ENCODE peak calls at places on chromosomes 3 and 15, in ten cellular contexts. One of them, this sample, is unnamed.

GRCh38 chr3:172517859-172518466 is 5.3 kb downstream of the TNFSF10 start:
- DNase-seq in NT2/D1: no peak
- DNase-seq in AG04450: no peak
- DNase-seq in foreskin fibroblast: no peak
- DNase-seq in testis: no peak
- DNase-seq in mesendoderm: no peak
- DNase-seq in RPMI8226: no peak
- DNase-seq in LoVo: no peak
- DNase-seq in mammary epithelial cell: no peak
- DNase-seq in T-helper 9 cell: no peak
- DNase-seq in this sample: no peak

GRCh38 chr3:72892870-72893269 is 5.0 kb downstream of the GXYLT2 start:
- DNase-seq in NT2/D1: peak
- DNase-seq in AG04450: no peak
- DNase-seq in foreskin fibroblast: no peak
- DNase-seq in testis: peak
- DNase-seq in mesendoderm: peak
- DNase-seq in RPMI8226: peak
- DNase-seq in LoVo: no peak
- DNase-seq in mammary epithelial cell: no peak
- DNase-seq in T-helper 9 cell: no peak
- DNase-seq in this sample: peak

GRCh38 chr3:126287536-126288181 is 69.5 kb downstream of the KLF15 start:
- DNase-seq in NT2/D1: peak
- DNase-seq in AG04450: no peak
- DNase-seq in foreskin fibroblast: peak
- DNase-seq in testis: peak
- DNase-seq in mesendoderm: peak
- DNase-seq in RPMI8226: peak
- DNase-seq in LoVo: peak
- DNase-seq in mammary epithelial cell: peak
- DNase-seq in T-helper 9 cell: no peak
- DNase-seq in this sample: peak

GRCh38 chr3:52670621-52671521 is 14.8 kb downstream of the PBRM1 start:
- DNase-seq in NT2/D1: no peak
- DNase-seq in AG04450: peak
- DNase-seq in foreskin fibroblast: peak
- DNase-seq in testis: peak
- DNase-seq in mesendoderm: peak
- DNase-seq in RPMI8226: no peak
- DNase-seq in LoVo: peak
- DNase-seq in mammary epithelial cell: peak
- DNase-seq in T-helper 9 cell: no peak
- DNase-seq in this sample: no peak

GRCh38 chr3:161420746-161421145 is 49.4 kb upstream of the SPTSSB start:
- DNase-seq in NT2/D1: peak
- DNase-seq in AG04450: no peak
- DNase-seq in foreskin fibroblast: no peak
- DNase-seq in testis: no peak
- DNase-seq in mesendoderm: peak
- DNase-seq in RPMI8226: no peak
- DNase-seq in LoVo: no peak
- DNase-seq in mammary epithelial cell: peak
- DNase-seq in T-helper 9 cell: no peak
- DNase-seq in this sample: no peak

GRCh38 chr3:10459954-10460754 is 45.2 kb downstream of the ATP2B2 start:
- DNase-seq in NT2/D1: peak
- DNase-seq in AG04450: peak
- DNase-seq in foreskin fibroblast: peak
- DNase-seq in testis: peak
- DNase-seq in mesendoderm: peak
- DNase-seq in RPMI8226: peak
- DNase-seq in LoVo: peak
- DNase-seq in mammary epithelial cell: peak
- DNase-seq in T-helper 9 cell: peak
- DNase-seq in this sample: peak

GRCh38 chr15:50996641-50997040 is 88.2 kb downstream of the AP4E1 start:
- DNase-seq in NT2/D1: no peak
- DNase-seq in AG04450: peak
- DNase-seq in foreskin fibroblast: peak
- DNase-seq in testis: no peak
- DNase-seq in mesendoderm: no peak
- DNase-seq in RPMI8226: no peak
- DNase-seq in LoVo: no peak
- DNase-seq in mammary epithelial cell: peak
- DNase-seq in T-helper 9 cell: no peak
- DNase-seq in this sample: no peak

GRCh38 chr15:62985768-62986167 is 56.8 kb upstream of the TPM1 start:
- DNase-seq in NT2/D1: no peak
- DNase-seq in AG04450: peak
- DNase-seq in foreskin fibroblast: peak
- DNase-seq in testis: no peak
- DNase-seq in mesendoderm: peak
- DNase-seq in RPMI8226: no peak
- DNase-seq in LoVo: no peak
- DNase-seq in mammary epithelial cell: no peak
- DNase-seq in T-helper 9 cell: no peak
- DNase-seq in this sample: no peak

GRCh38 chr15:38758001-38758400 is 193.4 kb upstream of the RASGRP1 start:
- DNase-seq in NT2/D1: no peak
- DNase-seq in AG04450: peak
- DNase-seq in foreskin fibroblast: peak
- DNase-seq in testis: no peak
- DNase-seq in mesendoderm: no peak
- DNase-seq in RPMI8226: no peak
- DNase-seq in LoVo: no peak
- DNase-seq in mammary epithelial cell: no peak
- DNase-seq in T-helper 9 cell: no peak
- DNase-seq in this sample: no peak

GRCh38 chr3:115996420-115997108 is 373.3 kb downstream of the GAP43 start:
- DNase-seq in NT2/D1: no peak
- DNase-seq in AG04450: no peak
- DNase-seq in foreskin fibroblast: no peak
- DNase-seq in testis: peak
- DNase-seq in mesendoderm: no peak
- DNase-seq in RPMI8226: no peak
- DNase-seq in LoVo: no peak
- DNase-seq in mammary epithelial cell: no peak
- DNase-seq in T-helper 9 cell: no peak
- DNase-seq in this sample: no peak

GRCh38 chr3:46670891-46671427 is 22.5 kb downstream of the ALS2CL start:
- DNase-seq in NT2/D1: no peak
- DNase-seq in AG04450: no peak
- DNase-seq in foreskin fibroblast: no peak
- DNase-seq in testis: no peak
- DNase-seq in mesendoderm: no peak
- DNase-seq in RPMI8226: no peak
- DNase-seq in LoVo: no peak
- DNase-seq in mammary epithelial cell: no peak
- DNase-seq in T-helper 9 cell: no peak
- DNase-seq in this sample: no peak

GRCh38 chr3:11850003-11850402 is 3.3 kb upstream of the TAMM41 start:
- DNase-seq in NT2/D1: no peak
- DNase-seq in AG04450: no peak
- DNase-seq in foreskin fibroblast: no peak
- DNase-seq in testis: no peak
- DNase-seq in mesendoderm: peak
- DNase-seq in RPMI8226: peak
- DNase-seq in LoVo: no peak
- DNase-seq in mammary epithelial cell: no peak
- DNase-seq in T-helper 9 cell: no peak
- DNase-seq in this sample: no peak

GRCh38 chr3:57060089-57060829 is at the start of gene SPATA12:
- DNase-seq in NT2/D1: peak
- DNase-seq in AG04450: peak
- DNase-seq in foreskin fibroblast: peak
- DNase-seq in testis: peak
- DNase-seq in mesendoderm: peak
- DNase-seq in RPMI8226: no peak
- DNase-seq in LoVo: peak
- DNase-seq in mammary epithelial cell: peak
- DNase-seq in T-helper 9 cell: no peak
- DNase-seq in this sample: no peak

GRCh38 chr3:52532838-52533622 is 627 bp downstream of the NT5DC2 start:
- DNase-seq in NT2/D1: peak
- DNase-seq in AG04450: no peak
- DNase-seq in foreskin fibroblast: peak
- DNase-seq in testis: no peak
- DNase-seq in mesendoderm: peak
- DNase-seq in RPMI8226: peak
- DNase-seq in LoVo: peak
- DNase-seq in mammary epithelial cell: peak
- DNase-seq in T-helper 9 cell: peak
- DNase-seq in this sample: peak

GRCh38 chr15:29333261-29333660 is 63.6 kb upstream of the NSMCE3 start:
- DNase-seq in NT2/D1: no peak
- DNase-seq in AG04450: no peak
- DNase-seq in foreskin fibroblast: no peak
- DNase-seq in testis: no peak
- DNase-seq in mesendoderm: no peak
- DNase-seq in RPMI8226: no peak
- DNase-seq in LoVo: no peak
- DNase-seq in mammary epithelial cell: no peak
- DNase-seq in T-helper 9 cell: no peak
- DNase-seq in this sample: no peak

GRCh38 chr3:46931631-46932441 is 44.7 kb downstream of the CCDC12 start:
- DNase-seq in NT2/D1: no peak
- DNase-seq in AG04450: no peak
- DNase-seq in foreskin fibroblast: peak
- DNase-seq in testis: peak
- DNase-seq in mesendoderm: no peak
- DNase-seq in RPMI8226: peak
- DNase-seq in LoVo: peak
- DNase-seq in mammary epithelial cell: no peak
- DNase-seq in T-helper 9 cell: no peak
- DNase-seq in this sample: no peak

GRCh38 chr3:26522919-26523318 is 99.7 kb upstream of the LRRC3B start:
- DNase-seq in NT2/D1: no peak
- DNase-seq in AG04450: no peak
- DNase-seq in foreskin fibroblast: no peak
- DNase-seq in testis: no peak
- DNase-seq in mesendoderm: peak
- DNase-seq in RPMI8226: no peak
- DNase-seq in LoVo: no peak
- DNase-seq in mammary epithelial cell: no peak
- DNase-seq in T-helper 9 cell: no peak
- DNase-seq in this sample: no peak

GRCh38 chr3:48456466-48456865 is 9.9 kb downstream of the ATRIP start:
- DNase-seq in NT2/D1: no peak
- DNase-seq in AG04450: no peak
- DNase-seq in foreskin fibroblast: no peak
- DNase-seq in testis: no peak
- DNase-seq in mesendoderm: no peak
- DNase-seq in RPMI8226: no peak
- DNase-seq in LoVo: no peak
- DNase-seq in mammary epithelial cell: no peak
- DNase-seq in T-helper 9 cell: no peak
- DNase-seq in this sample: no peak

GRCh38 chr3:67489816-67490215 is 164.6 kb downstream of the SUCLG2 start:
- DNase-seq in NT2/D1: no peak
- DNase-seq in AG04450: peak
- DNase-seq in foreskin fibroblast: no peak
- DNase-seq in testis: no peak
- DNase-seq in mesendoderm: no peak
- DNase-seq in RPMI8226: no peak
- DNase-seq in LoVo: no peak
- DNase-seq in mammary epithelial cell: no peak
- DNase-seq in T-helper 9 cell: no peak
- DNase-seq in this sample: no peak

GRCh38 chr3:171788546-171789351 is 21.5 kb downstream of the PLD1 start:
- DNase-seq in NT2/D1: no peak
- DNase-seq in AG04450: no peak
- DNase-seq in foreskin fibroblast: peak
- DNase-seq in testis: no peak
- DNase-seq in mesendoderm: peak
- DNase-seq in RPMI8226: no peak
- DNase-seq in LoVo: peak
- DNase-seq in mammary epithelial cell: peak
- DNase-seq in T-helper 9 cell: no peak
- DNase-seq in this sample: no peak

GRCh38 chr15:41183580-41183979 is 47.0 kb downstream of the EXD1 start:
- DNase-seq in NT2/D1: no peak
- DNase-seq in AG04450: no peak
- DNase-seq in foreskin fibroblast: no peak
- DNase-seq in testis: no peak
- DNase-seq in mesendoderm: no peak
- DNase-seq in RPMI8226: no peak
- DNase-seq in LoVo: no peak
- DNase-seq in mammary epithelial cell: no peak
- DNase-seq in T-helper 9 cell: no peak
- DNase-seq in this sample: no peak

GRCh38 chr3:150699068-150699635 is 4.6 kb downstream of the ERICH6 start:
- DNase-seq in NT2/D1: no peak
- DNase-seq in AG04450: no peak
- DNase-seq in foreskin fibroblast: peak
- DNase-seq in testis: no peak
- DNase-seq in mesendoderm: no peak
- DNase-seq in RPMI8226: no peak
- DNase-seq in LoVo: peak
- DNase-seq in mammary epithelial cell: peak
- DNase-seq in T-helper 9 cell: no peak
- DNase-seq in this sample: no peak

GRCh38 chr3:155252535-155252934 is 40.9 kb downstream of the STRIT1 start:
- DNase-seq in NT2/D1: no peak
- DNase-seq in AG04450: no peak
- DNase-seq in foreskin fibroblast: peak
- DNase-seq in testis: no peak
- DNase-seq in mesendoderm: no peak
- DNase-seq in RPMI8226: no peak
- DNase-seq in LoVo: peak
- DNase-seq in mammary epithelial cell: peak
- DNase-seq in T-helper 9 cell: no peak
- DNase-seq in this sample: no peak

GRCh38 chr15:45129651-45130129 is at the start of the genes DUOX1 and DUOXA1:
- DNase-seq in NT2/D1: no peak
- DNase-seq in AG04450: no peak
- DNase-seq in foreskin fibroblast: no peak
- DNase-seq in testis: no peak
- DNase-seq in mesendoderm: peak
- DNase-seq in RPMI8226: no peak
- DNase-seq in LoVo: no peak
- DNase-seq in mammary epithelial cell: peak
- DNase-seq in T-helper 9 cell: no peak
- DNase-seq in this sample: no peak

GRCh38 chr3:184335661-184336483 is 1.5 kb upstream of the FAM131A start:
- DNase-seq in NT2/D1: peak
- DNase-seq in AG04450: no peak
- DNase-seq in foreskin fibroblast: peak
- DNase-seq in testis: peak
- DNase-seq in mesendoderm: peak
- DNase-seq in RPMI8226: peak
- DNase-seq in LoVo: peak
- DNase-seq in mammary epithelial cell: peak
- DNase-seq in T-helper 9 cell: peak
- DNase-seq in this sample: peak

GRCh38 chr15:29101491-29101890 is 168.1 kb downstream of the NSMCE3 start:
- DNase-seq in NT2/D1: no peak
- DNase-seq in AG04450: no peak
- DNase-seq in foreskin fibroblast: no peak
- DNase-seq in testis: no peak
- DNase-seq in mesendoderm: no peak
- DNase-seq in RPMI8226: no peak
- DNase-seq in LoVo: no peak
- DNase-seq in mammary epithelial cell: no peak
- DNase-seq in T-helper 9 cell: no peak
- DNase-seq in this sample: no peak

GRCh38 chr3:46297658-46298423 is 55.6 kb downstream of the CCR3 start:
- DNase-seq in NT2/D1: no peak
- DNase-seq in AG04450: no peak
- DNase-seq in foreskin fibroblast: no peak
- DNase-seq in testis: no peak
- DNase-seq in mesendoderm: peak
- DNase-seq in RPMI8226: peak
- DNase-seq in LoVo: no peak
- DNase-seq in mammary epithelial cell: peak
- DNase-seq in T-helper 9 cell: no peak
- DNase-seq in this sample: no peak

GRCh38 chr3:153070153-153070868 is 91.7 kb upstream of the RAP2B start:
- DNase-seq in NT2/D1: no peak
- DNase-seq in AG04450: no peak
- DNase-seq in foreskin fibroblast: peak
- DNase-seq in testis: no peak
- DNase-seq in mesendoderm: no peak
- DNase-seq in RPMI8226: peak
- DNase-seq in LoVo: no peak
- DNase-seq in mammary epithelial cell: peak
- DNase-seq in T-helper 9 cell: no peak
- DNase-seq in this sample: no peak

This sample was measured in OCI-LY7.